ENCODE peak calls at places on chromosomes 4 and X, in five cellular contexts. A is H1, T is K562, P is HCT116, F is HepG2. E is an unnamed sample.

GRCh38 chrX:139446832-139447231 is 83.7 kb upstream of the F9 start:
- DNase-seq in P (no peak), T (no peak), A (no peak), F (no peak), E (no peak)

GRCh38 chr4:6887591-6888371 is 21.8 kb upstream of the TBC1D14 start:
- DNase-seq in A (no peak), P (no peak), F (no peak), T (peak; percentile 53), E (no peak)

GRCh38 chrX:10769165-10769564 is 148.8 kb upstream of the MID1 start:
- DNase-seq in P (peak; percentile 2), T (peak; percentile 7), A (no peak), F (no peak), E (peak; percentile 8)

GRCh38 chr4:108192056-108192455 is 23.3 kb upstream of the LEF1 start:
- DNase-seq in P (no peak), A (no peak), F (no peak), T (no peak), E (no peak)

GRCh38 chr4:152591361-152591760 is 55.5 kb upstream of the FBXW7 start:
- DNase-seq in T (no peak), A (peak; percentile 33), P (no peak), F (no peak), E (no peak)

GRCh38 chr4:139950568-139950967 is 203.4 kb downstream of the MAML3 start:
- DNase-seq in T (no peak), A (no peak), P (no peak), F (no peak), E (peak; percentile 16)

GRCh38 chrX:1086444-1087409 is 125.7 kb downstream of the CRLF2 start:
- DNase-seq in F (no peak), A (no peak), T (no peak), P (peak; percentile 93), E (no peak)

GRCh38 chr4:41658106-41658505 is 90.4 kb downstream of the PHOX2B start:
- DNase-seq in F (no peak), A (no peak), T (no peak), P (no peak), E (no peak)

GRCh38 chr4:118799235-118799932 is 36.5 kb downstream of the SEC24D start:
- DNase-seq in F (no peak), A (no peak), T (no peak), P (no peak), E (no peak)

GRCh38 chrX:111372065-111372464 is 39.9 kb downstream of the DCX start:
- DNase-seq in F (no peak), T (no peak), A (no peak), P (no peak), E (no peak)

GRCh38 chr4:93759506-93759905 is 69.0 kb upstream of the ATOH1 start:
- DNase-seq in P (no peak), T (no peak), F (no peak), A (no peak), E (no peak)

GRCh38 chr4:181597766-181598165 is 645.4 kb upstream of the TENM3 start:
- DNase-seq in T (no peak), F (no peak), A (no peak), P (no peak), E (no peak)

GRCh38 chr4:140094701-140095420 is 59.1 kb downstream of the MAML3 start:
- DNase-seq in A (no peak), T (no peak), P (no peak), F (no peak), E (peak; percentile 26)

DNA sequence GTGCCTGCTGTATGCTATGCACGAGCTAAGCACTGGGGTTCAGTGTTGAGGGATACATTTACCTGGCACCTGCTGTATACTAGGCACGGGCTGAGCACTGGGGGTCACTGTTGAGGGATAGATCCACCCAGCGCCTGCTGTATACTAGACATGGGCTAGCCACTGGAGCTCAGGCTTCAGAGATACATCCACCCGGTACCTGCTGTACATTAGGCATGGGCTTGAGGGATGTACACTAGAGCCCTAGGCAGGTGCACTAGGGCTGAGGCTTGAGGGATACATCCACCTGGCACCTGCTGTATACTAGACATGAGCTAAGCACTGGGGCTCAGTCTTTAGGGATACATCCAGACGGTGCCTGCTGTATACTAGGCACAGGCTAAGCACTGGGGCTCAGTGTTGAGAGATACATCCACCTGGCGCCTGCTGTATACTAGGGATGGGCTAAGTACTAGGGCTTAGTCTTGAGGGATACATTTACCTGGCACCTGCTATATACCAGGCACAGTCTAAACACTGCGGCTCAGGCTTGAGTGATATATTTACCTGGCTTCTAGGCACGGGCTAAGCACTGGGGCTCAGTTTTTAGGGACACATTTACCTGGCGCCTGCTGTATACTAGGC is 92.7 kb downstream of the ADRA2C start:
- DNase-seq in F (no peak), P (no peak), T (no peak), A (no peak), E (no peak)
- TF ChIP-seq JUND in F (no peak), P (no peak), T (no peak), A (no peak), E (no peak)

GRCh38 chr4:111453216-111453615 is 692.0 kb upstream of the FAM241A start:
- DNase-seq in P (no peak), A (no peak), F (no peak), T (no peak), E (no peak)

GRCh38 chr4:111449657-111450056 is 695.6 kb upstream of the FAM241A start:
- DNase-seq in T (no peak), A (no peak), F (no peak), P (no peak), E (no peak)

GRCh38 chr4:111454961-111455360 is 690.3 kb upstream of the FAM241A start:
- DNase-seq in P (no peak), F (peak; percentile 45), T (no peak), A (peak; percentile 23), E (no peak)

GRCh38 chr4:111450867-111451266 is 694.4 kb upstream of the FAM241A start:
- DNase-seq in A (no peak), P (no peak), T (no peak), F (no peak), E (no peak)
- TF ChIP-seq JUND in A (no peak), P (no peak), T (no peak), F (no peak), E (no peak)

DNA sequence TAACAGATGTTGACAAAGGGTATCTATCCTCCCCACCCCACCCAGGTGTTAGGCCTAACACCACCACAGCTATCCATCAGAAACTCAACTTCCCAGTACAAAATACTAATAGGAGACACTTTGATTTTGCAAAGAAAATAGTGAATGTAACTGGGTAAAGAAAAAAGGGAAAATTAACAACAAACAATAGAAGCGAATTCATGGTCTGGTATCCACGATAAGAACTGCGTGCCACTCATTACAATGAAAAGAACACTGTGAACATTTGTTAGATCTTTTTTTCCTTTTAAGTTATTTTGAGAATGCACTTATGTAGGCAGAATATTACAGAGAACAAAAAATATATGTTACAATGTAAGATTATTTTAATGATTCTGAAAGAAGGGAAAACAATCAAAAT is 12.0 kb downstream of the TSPAN5 start:
- DNase-seq in A (no peak), P (no peak), T (no peak), F (no peak), E (no peak)
- TF ChIP-seq JUND in A (no peak), P (no peak), T (no peak), F (no peak), E (no peak)

DNA sequence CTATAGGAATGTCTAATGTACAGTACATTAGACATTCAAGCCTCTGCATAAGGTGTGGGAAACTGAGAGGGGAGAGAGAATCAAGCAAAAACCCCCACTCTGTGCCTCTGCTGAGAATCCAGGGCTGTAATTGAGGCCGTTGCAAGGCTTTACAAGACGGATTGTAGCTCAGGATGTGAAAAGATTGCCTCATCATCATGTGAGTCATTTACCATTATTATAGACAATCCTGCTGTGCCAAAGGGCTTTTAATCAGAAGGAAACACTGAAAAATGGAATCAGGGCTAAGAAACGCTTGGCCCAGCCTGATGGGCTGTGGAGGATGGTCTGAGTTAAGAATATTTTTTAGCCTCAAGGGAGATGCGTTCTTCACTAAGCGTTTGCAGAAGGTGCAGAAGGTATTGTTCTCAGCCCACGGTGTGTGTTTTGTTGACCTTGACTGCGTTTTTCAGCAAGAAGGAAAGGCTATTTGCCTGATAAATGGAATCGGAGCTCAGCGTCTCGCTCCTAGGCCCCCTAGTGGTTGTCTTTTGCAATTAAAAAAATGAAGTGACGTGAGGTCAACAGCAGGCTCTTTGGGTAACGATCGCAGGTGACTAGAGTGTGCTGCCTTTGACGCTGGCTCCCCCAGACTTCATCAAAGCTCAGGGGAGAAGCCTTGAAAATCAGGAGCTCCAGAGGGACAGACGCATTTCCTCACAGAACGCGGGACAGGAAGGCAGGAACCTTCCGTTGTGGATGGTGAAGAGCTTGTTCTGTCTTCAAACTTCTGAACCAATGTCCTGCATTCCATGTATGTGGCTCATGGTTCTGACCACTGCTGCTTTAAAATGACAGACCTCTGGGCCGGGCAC is 18.1 kb upstream of the CHRNA9 start:
- DNase-seq in P (peak; percentile 80), T (peak; percentile 65), A (peak; percentile 43), F (peak; percentile 47), E (peak; percentile 79)
- TF ChIP-seq JUND in P (peak; percentile 75), T (peak; percentile 82), A (no peak), F (no peak), E (no peak)

DNA sequence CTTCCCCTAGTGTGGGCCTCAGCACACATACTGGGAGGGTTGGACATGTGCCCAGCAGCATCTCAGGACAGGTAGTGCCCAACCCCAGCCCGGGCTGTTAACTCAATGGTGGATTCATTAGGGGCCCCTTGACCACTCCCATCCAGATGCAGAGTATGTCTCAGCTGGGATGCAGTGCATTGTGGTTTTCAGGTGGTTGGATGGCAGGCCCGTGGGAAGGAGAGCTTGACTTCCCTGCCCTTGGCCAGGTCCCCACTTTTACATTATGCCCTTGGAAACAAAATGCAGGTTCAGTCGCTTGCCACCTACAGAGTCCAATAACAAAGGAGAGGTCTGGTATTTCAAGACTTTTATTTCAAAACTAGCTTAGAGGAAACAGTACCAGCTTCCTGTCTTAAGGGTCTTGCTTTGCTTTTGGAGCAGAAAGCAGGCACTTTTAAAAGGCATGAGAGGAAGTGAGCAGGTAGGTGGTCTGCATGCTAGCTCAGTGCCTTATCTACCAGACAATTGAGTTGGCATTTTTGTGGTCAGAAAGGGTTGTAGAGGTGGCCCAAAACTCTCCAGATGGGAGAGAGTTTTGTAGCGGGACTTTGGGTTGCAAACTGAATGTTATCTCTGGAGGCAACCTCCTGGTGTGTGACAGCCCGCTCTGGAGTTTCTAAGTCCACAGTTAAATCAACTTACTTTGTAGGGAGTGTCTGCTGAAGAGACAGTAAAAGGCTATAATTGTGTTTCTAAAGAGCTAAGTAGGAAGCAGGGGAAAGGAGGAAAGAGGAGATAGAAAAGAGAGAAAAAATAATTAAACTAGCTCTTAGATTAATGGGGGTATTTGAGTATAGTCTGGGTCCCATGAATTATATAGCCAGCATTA is 171.0 kb downstream of the GALNTL6 start:
- DNase-seq in P (no peak), T (no peak), A (no peak), F (no peak), E (no peak)
- TF ChIP-seq JUND in P (no peak), T (no peak), A (no peak), F (no peak), E (no peak)

DNA sequence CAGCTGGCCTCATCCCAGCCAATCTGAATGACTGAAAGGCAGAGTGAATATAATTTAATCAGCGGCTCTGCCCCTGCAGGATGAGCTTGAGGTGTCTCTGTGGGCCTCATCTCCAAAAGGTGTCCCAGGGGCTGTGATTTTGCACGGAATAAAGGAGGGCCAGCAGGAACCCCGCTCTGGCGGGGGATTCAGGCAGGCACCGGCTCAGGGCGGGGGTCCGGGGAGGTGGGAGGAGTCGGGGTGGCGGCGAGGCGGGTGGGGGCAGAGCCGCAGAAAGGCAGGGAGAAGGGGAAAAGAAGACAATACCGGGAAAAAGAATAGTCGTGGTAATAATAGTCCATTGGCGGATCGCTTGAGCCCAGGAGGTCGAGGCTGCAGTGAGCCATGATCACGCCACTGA is 16.0 kb upstream of the ERCC6L start:
- DNase-seq in F (no peak), A (no peak), T (no peak), P (no peak), E (no peak)
- TF ChIP-seq JUND in F (no peak), A (no peak), T (no peak), P (no peak), E (no peak)

GRCh38 chr4:169117591-169118081 is 107.6 kb upstream of the CBR4 start:
- DNase-seq in T (no peak), A (no peak), P (no peak), F (no peak), E (no peak)
- TF ChIP-seq JUND in T (no peak), A (no peak), P (no peak), F (no peak), E (no peak)

E was measured in T47D.